ENCODE peak calls at places on chromosomes 7 and 10, in ten cellular contexts. One of them, this sample, is unnamed.

GRCh38 chr10:108684431-108684830 is 1238.9 kb downstream of the XPNPEP1 start:
- DNase-seq in amniotic stem cell: no peak
- DNase-seq in ELF-1: no peak
- DNase-seq in lower leg skin: no peak
- DNase-seq in choroid plexus epithelial cell: peak; percentile 87
- DNase-seq in activated gamma-delta T cell treated with Interleukin-2 at 50 U/mL for 16 hours: no peak
- DNase-seq in fibroblast of gingiva: no peak
- DNase-seq in endothelial cell of umbilical vein: no peak
- DNase-seq in A673: no peak
- DNase-seq in HFFc6: no peak
- DNase-seq in this sample: no peak

GRCh38 chr10:75074711-75075445 is 36.6 kb upstream of the SAMD8 start:
- DNase-seq in amniotic stem cell: no peak
- DNase-seq in ELF-1: no peak
- DNase-seq in lower leg skin: no peak
- DNase-seq in choroid plexus epithelial cell: no peak
- DNase-seq in activated gamma-delta T cell treated with Interleukin-2 at 50 U/mL for 16 hours: no peak
- DNase-seq in fibroblast of gingiva: no peak
- DNase-seq in endothelial cell of umbilical vein: no peak
- DNase-seq in A673: no peak
- DNase-seq in HFFc6: no peak
- DNase-seq in this sample: no peak

GRCh38 chr10:44671321-44671720 is 239.8 kb upstream of the TMEM72 start:
- DNase-seq in amniotic stem cell: no peak
- DNase-seq in ELF-1: no peak
- DNase-seq in lower leg skin: no peak
- DNase-seq in choroid plexus epithelial cell: no peak
- DNase-seq in activated gamma-delta T cell treated with Interleukin-2 at 50 U/mL for 16 hours: no peak
- DNase-seq in fibroblast of gingiva: no peak
- DNase-seq in endothelial cell of umbilical vein: no peak
- DNase-seq in A673: no peak
- DNase-seq in HFFc6: no peak
- DNase-seq in this sample: no peak

GRCh38 chr7:139131622-139132021 is 22.1 kb upstream of the ZC3HAV1 start:
- DNase-seq in amniotic stem cell: no peak
- DNase-seq in ELF-1: no peak
- DNase-seq in lower leg skin: no peak
- DNase-seq in choroid plexus epithelial cell: no peak
- DNase-seq in activated gamma-delta T cell treated with Interleukin-2 at 50 U/mL for 16 hours: no peak
- DNase-seq in fibroblast of gingiva: no peak
- DNase-seq in endothelial cell of umbilical vein: no peak
- DNase-seq in A673: no peak
- DNase-seq in HFFc6: no peak
- DNase-seq in this sample: no peak

GRCh38 chr10:120824864-120825263 is 26.3 kb upstream of the WDR11 start:
- DNase-seq in amniotic stem cell: no peak
- DNase-seq in ELF-1: peak; percentile 63
- DNase-seq in lower leg skin: no peak
- DNase-seq in choroid plexus epithelial cell: peak; percentile 35
- DNase-seq in activated gamma-delta T cell treated with Interleukin-2 at 50 U/mL for 16 hours: no peak
- DNase-seq in fibroblast of gingiva: no peak
- DNase-seq in endothelial cell of umbilical vein: peak; percentile 15
- DNase-seq in A673: peak; percentile 65
- DNase-seq in HFFc6: peak; percentile 13
- DNase-seq in this sample: peak; percentile 75

GRCh38 chr10:124223001-124223710 is 129.8 kb upstream of the CHST15 start:
- DNase-seq in amniotic stem cell: no peak
- DNase-seq in ELF-1: no peak
- DNase-seq in lower leg skin: no peak
- DNase-seq in choroid plexus epithelial cell: no peak
- DNase-seq in activated gamma-delta T cell treated with Interleukin-2 at 50 U/mL for 16 hours: no peak
- DNase-seq in fibroblast of gingiva: no peak
- DNase-seq in endothelial cell of umbilical vein: no peak
- DNase-seq in A673: no peak
- DNase-seq in HFFc6: no peak
- DNase-seq in this sample: no peak

GRCh38 chr10:43667317-43667731 is 18.6 kb upstream of the ZNF32 start:
- DNase-seq in amniotic stem cell: no peak
- DNase-seq in ELF-1: peak; percentile 71
- DNase-seq in lower leg skin: peak; percentile 20
- DNase-seq in choroid plexus epithelial cell: peak; percentile 40
- DNase-seq in activated gamma-delta T cell treated with Interleukin-2 at 50 U/mL for 16 hours: no peak
- DNase-seq in fibroblast of gingiva: peak; percentile 14
- DNase-seq in endothelial cell of umbilical vein: no peak
- DNase-seq in A673: no peak
- DNase-seq in HFFc6: no peak
- DNase-seq in this sample: no peak

GRCh38 chr7:63968629-63969028 is 30.0 kb upstream of the ZNF722 start:
- DNase-seq in amniotic stem cell: no peak
- DNase-seq in ELF-1: no peak
- DNase-seq in lower leg skin: no peak
- DNase-seq in choroid plexus epithelial cell: no peak
- DNase-seq in activated gamma-delta T cell treated with Interleukin-2 at 50 U/mL for 16 hours: no peak
- DNase-seq in fibroblast of gingiva: no peak
- DNase-seq in endothelial cell of umbilical vein: no peak
- DNase-seq in A673: no peak
- DNase-seq in HFFc6: no peak
- DNase-seq in this sample: no peak

GRCh38 chr7:69364814-69365587 is 233.3 kb upstream of the AUTS2 start:
- DNase-seq in amniotic stem cell: no peak
- DNase-seq in ELF-1: no peak
- DNase-seq in lower leg skin: no peak
- DNase-seq in choroid plexus epithelial cell: no peak
- DNase-seq in activated gamma-delta T cell treated with Interleukin-2 at 50 U/mL for 16 hours: no peak
- DNase-seq in fibroblast of gingiva: no peak
- DNase-seq in endothelial cell of umbilical vein: no peak
- DNase-seq in A673: no peak
- DNase-seq in HFFc6: no peak
- DNase-seq in this sample: no peak

GRCh38 chr7:120993575-120994191 is 5.2 kb downstream of the CPED1 start:
- DNase-seq in amniotic stem cell: no peak
- DNase-seq in ELF-1: no peak
- DNase-seq in lower leg skin: no peak
- DNase-seq in choroid plexus epithelial cell: peak; percentile 34
- DNase-seq in activated gamma-delta T cell treated with Interleukin-2 at 50 U/mL for 16 hours: no peak
- DNase-seq in fibroblast of gingiva: peak; percentile 16
- DNase-seq in endothelial cell of umbilical vein: no peak
- DNase-seq in A673: no peak
- DNase-seq in HFFc6: peak; percentile 46
- DNase-seq in this sample: no peak

GRCh38 chr7:130381468-130382312 is 1.4 kb downstream of the CPA1 start:
- DNase-seq in amniotic stem cell: no peak
- DNase-seq in ELF-1: peak; percentile 59
- DNase-seq in lower leg skin: no peak
- DNase-seq in choroid plexus epithelial cell: no peak
- DNase-seq in activated gamma-delta T cell treated with Interleukin-2 at 50 U/mL for 16 hours: no peak
- DNase-seq in fibroblast of gingiva: no peak
- DNase-seq in endothelial cell of umbilical vein: no peak
- DNase-seq in A673: no peak
- DNase-seq in HFFc6: no peak
- DNase-seq in this sample: no peak

GRCh38 chr10:27464993-27465392 is 39.1 kb upstream of the RAB18 start:
- DNase-seq in amniotic stem cell: no peak
- DNase-seq in ELF-1: no peak
- DNase-seq in lower leg skin: no peak
- DNase-seq in choroid plexus epithelial cell: no peak
- DNase-seq in activated gamma-delta T cell treated with Interleukin-2 at 50 U/mL for 16 hours: no peak
- DNase-seq in fibroblast of gingiva: no peak
- DNase-seq in endothelial cell of umbilical vein: no peak
- DNase-seq in A673: no peak
- DNase-seq in HFFc6: no peak
- DNase-seq in this sample: no peak

GRCh38 chr7:153524070-153524601 is 528.1 kb upstream of the DPP6 start:
- DNase-seq in amniotic stem cell: no peak
- DNase-seq in ELF-1: peak; percentile 95
- DNase-seq in lower leg skin: no peak
- DNase-seq in choroid plexus epithelial cell: no peak
- DNase-seq in activated gamma-delta T cell treated with Interleukin-2 at 50 U/mL for 16 hours: no peak
- DNase-seq in fibroblast of gingiva: no peak
- DNase-seq in endothelial cell of umbilical vein: no peak
- DNase-seq in A673: no peak
- DNase-seq in HFFc6: no peak
- DNase-seq in this sample: no peak

GRCh38 chr10:128009357-128009756 is 102.5 kb downstream of the PTPRE start:
- DNase-seq in amniotic stem cell: no peak
- DNase-seq in ELF-1: no peak
- DNase-seq in lower leg skin: no peak
- DNase-seq in choroid plexus epithelial cell: no peak
- DNase-seq in activated gamma-delta T cell treated with Interleukin-2 at 50 U/mL for 16 hours: no peak
- DNase-seq in fibroblast of gingiva: no peak
- DNase-seq in endothelial cell of umbilical vein: no peak
- DNase-seq in A673: no peak
- DNase-seq in HFFc6: no peak
- DNase-seq in this sample: no peak

GRCh38 chr10:126315471-126316177 is 72.7 kb downstream of the ADAM12 start:
- DNase-seq in amniotic stem cell: no peak
- DNase-seq in ELF-1: no peak
- DNase-seq in lower leg skin: no peak
- DNase-seq in choroid plexus epithelial cell: peak; percentile 89
- DNase-seq in activated gamma-delta T cell treated with Interleukin-2 at 50 U/mL for 16 hours: no peak
- DNase-seq in fibroblast of gingiva: peak; percentile 56
- DNase-seq in endothelial cell of umbilical vein: no peak
- DNase-seq in A673: no peak
- DNase-seq in HFFc6: peak; percentile 65
- DNase-seq in this sample: no peak

GRCh38 chr10:69438531-69439349 is 12.5 kb upstream of the TSPAN15 start:
- DNase-seq in amniotic stem cell: no peak
- DNase-seq in ELF-1: peak; percentile 67
- DNase-seq in lower leg skin: no peak
- DNase-seq in choroid plexus epithelial cell: peak; percentile 47
- DNase-seq in activated gamma-delta T cell treated with Interleukin-2 at 50 U/mL for 16 hours: no peak
- DNase-seq in fibroblast of gingiva: peak; percentile 31
- DNase-seq in endothelial cell of umbilical vein: no peak
- DNase-seq in A673: no peak
- DNase-seq in HFFc6: peak; percentile 82
- DNase-seq in this sample: no peak

GRCh38 chr10:34959321-34959720 is 130.8 kb downstream of the CUL2 start:
- DNase-seq in amniotic stem cell: no peak
- DNase-seq in ELF-1: peak; percentile 35
- DNase-seq in lower leg skin: no peak
- DNase-seq in choroid plexus epithelial cell: no peak
- DNase-seq in activated gamma-delta T cell treated with Interleukin-2 at 50 U/mL for 16 hours: no peak
- DNase-seq in fibroblast of gingiva: no peak
- DNase-seq in endothelial cell of umbilical vein: no peak
- DNase-seq in A673: no peak
- DNase-seq in HFFc6: no peak
- DNase-seq in this sample: peak; percentile 30

GRCh38 chr10:70887804-70888800 is at the start of gene PCBD1:
- DNase-seq in amniotic stem cell: peak; percentile 47
- DNase-seq in ELF-1: peak; percentile 66
- DNase-seq in lower leg skin: peak; percentile 46
- DNase-seq in choroid plexus epithelial cell: peak; percentile 69
- DNase-seq in activated gamma-delta T cell treated with Interleukin-2 at 50 U/mL for 16 hours: peak; percentile 72
- DNase-seq in fibroblast of gingiva: peak; percentile 58
- DNase-seq in endothelial cell of umbilical vein: peak; percentile 77
- DNase-seq in A673: peak; percentile 87
- DNase-seq in HFFc6: peak; percentile 26
- DNase-seq in this sample: peak; percentile 41

GRCh38 chr10:99544322-99544721 is 11.6 kb downstream of the NKX2-3 start:
- DNase-seq in amniotic stem cell: no peak
- DNase-seq in ELF-1: no peak
- DNase-seq in lower leg skin: no peak
- DNase-seq in choroid plexus epithelial cell: no peak
- DNase-seq in activated gamma-delta T cell treated with Interleukin-2 at 50 U/mL for 16 hours: no peak
- DNase-seq in fibroblast of gingiva: no peak
- DNase-seq in endothelial cell of umbilical vein: no peak
- DNase-seq in A673: no peak
- DNase-seq in HFFc6: no peak
- DNase-seq in this sample: no peak

GRCh38 chr10:17474595-17474994 is 20.2 kb upstream of the ST8SIA6 start:
- DNase-seq in amniotic stem cell: peak; percentile 9
- DNase-seq in ELF-1: no peak
- DNase-seq in lower leg skin: no peak
- DNase-seq in choroid plexus epithelial cell: peak; percentile 31
- DNase-seq in activated gamma-delta T cell treated with Interleukin-2 at 50 U/mL for 16 hours: no peak
- DNase-seq in fibroblast of gingiva: no peak
- DNase-seq in endothelial cell of umbilical vein: peak; percentile 40
- DNase-seq in A673: peak; percentile 50
- DNase-seq in HFFc6: peak; percentile 18
- DNase-seq in this sample: peak; percentile 42

GRCh38 chr10:2772791-2773644 is 294.3 kb upstream of the PFKP start:
- DNase-seq in amniotic stem cell: no peak
- DNase-seq in ELF-1: peak; percentile 5
- DNase-seq in lower leg skin: no peak
- DNase-seq in choroid plexus epithelial cell: no peak
- DNase-seq in activated gamma-delta T cell treated with Interleukin-2 at 50 U/mL for 16 hours: no peak
- DNase-seq in fibroblast of gingiva: no peak
- DNase-seq in endothelial cell of umbilical vein: no peak
- DNase-seq in A673: no peak
- DNase-seq in HFFc6: no peak
- DNase-seq in this sample: no peak

GRCh38 chr7:33459340-33459751 is 330.0 kb downstream of the BBS9 start:
- DNase-seq in amniotic stem cell: peak; percentile 2
- DNase-seq in ELF-1: peak; percentile 70
- DNase-seq in lower leg skin: no peak
- DNase-seq in choroid plexus epithelial cell: peak; percentile 80
- DNase-seq in activated gamma-delta T cell treated with Interleukin-2 at 50 U/mL for 16 hours: no peak
- DNase-seq in fibroblast of gingiva: peak; percentile 65
- DNase-seq in endothelial cell of umbilical vein: peak; percentile 74
- DNase-seq in A673: peak; percentile 68
- DNase-seq in HFFc6: peak; percentile 55
- DNase-seq in this sample: peak; percentile 82

GRCh38 chr10:14560274-14560673 is 214.4 kb downstream of the FAM107B start:
- DNase-seq in amniotic stem cell: no peak
- DNase-seq in ELF-1: peak; percentile 78
- DNase-seq in lower leg skin: no peak
- DNase-seq in choroid plexus epithelial cell: peak; percentile 31
- DNase-seq in activated gamma-delta T cell treated with Interleukin-2 at 50 U/mL for 16 hours: no peak
- DNase-seq in fibroblast of gingiva: peak; percentile 73
- DNase-seq in endothelial cell of umbilical vein: peak; percentile 78
- DNase-seq in A673: peak; percentile 77
- DNase-seq in HFFc6: peak; percentile 62
- DNase-seq in this sample: peak; percentile 41

GRCh38 chr7:134356421-134356936 is 39.7 kb upstream of the SLC35B4 start:
- DNase-seq in amniotic stem cell: no peak
- DNase-seq in ELF-1: no peak
- DNase-seq in lower leg skin: no peak
- DNase-seq in choroid plexus epithelial cell: no peak
- DNase-seq in activated gamma-delta T cell treated with Interleukin-2 at 50 U/mL for 16 hours: no peak
- DNase-seq in fibroblast of gingiva: no peak
- DNase-seq in endothelial cell of umbilical vein: no peak
- DNase-seq in A673: no peak
- DNase-seq in HFFc6: no peak
- DNase-seq in this sample: no peak

GRCh38 chr10:124917939-124918830 is 23.7 kb upstream of the ZRANB1 start:
- DNase-seq in amniotic stem cell: peak; percentile 67
- DNase-seq in ELF-1: peak; percentile 27
- DNase-seq in lower leg skin: peak; percentile 28
- DNase-seq in choroid plexus epithelial cell: peak; percentile 50
- DNase-seq in activated gamma-delta T cell treated with Interleukin-2 at 50 U/mL for 16 hours: no peak
- DNase-seq in fibroblast of gingiva: peak; percentile 68
- DNase-seq in endothelial cell of umbilical vein: peak; percentile 27
- DNase-seq in A673: no peak
- DNase-seq in HFFc6: peak; percentile 47
- DNase-seq in this sample: no peak

GRCh38 chr7:105267244-105267643 is 121.5 kb downstream of the SRPK2 start:
- DNase-seq in amniotic stem cell: no peak
- DNase-seq in ELF-1: no peak
- DNase-seq in lower leg skin: no peak
- DNase-seq in choroid plexus epithelial cell: peak; percentile 25
- DNase-seq in activated gamma-delta T cell treated with Interleukin-2 at 50 U/mL for 16 hours: no peak
- DNase-seq in fibroblast of gingiva: no peak
- DNase-seq in endothelial cell of umbilical vein: no peak
- DNase-seq in A673: no peak
- DNase-seq in HFFc6: no peak
- DNase-seq in this sample: peak; percentile 42

GRCh38 chr10:132336064-132336746 is 4.2 kb downstream of the LRRC27 start:
- DNase-seq in amniotic stem cell: no peak
- DNase-seq in ELF-1: no peak
- DNase-seq in lower leg skin: no peak
- DNase-seq in choroid plexus epithelial cell: no peak
- DNase-seq in activated gamma-delta T cell treated with Interleukin-2 at 50 U/mL for 16 hours: no peak
- DNase-seq in fibroblast of gingiva: no peak
- DNase-seq in endothelial cell of umbilical vein: no peak
- DNase-seq in A673: no peak
- DNase-seq in HFFc6: no peak
- DNase-seq in this sample: no peak

GRCh38 chr10:118991326-118991725 is 38.2 kb upstream of the NANOS1 start:
- DNase-seq in amniotic stem cell: no peak
- DNase-seq in ELF-1: no peak
- DNase-seq in lower leg skin: no peak
- DNase-seq in choroid plexus epithelial cell: no peak
- DNase-seq in activated gamma-delta T cell treated with Interleukin-2 at 50 U/mL for 16 hours: no peak
- DNase-seq in fibroblast of gingiva: no peak
- DNase-seq in endothelial cell of umbilical vein: no peak
- DNase-seq in A673: no peak
- DNase-seq in HFFc6: no peak
- DNase-seq in this sample: no peak

This sample was measured in SK-MEL-5.